ENCODE peak calls at places on chromosome 2, in ten cellular contexts. One of them, this sample, is unnamed.
A peak's percentile ranks its signal among the peaks of the same experiment; 100 is the strongest.

GRCh38 chr2:1501196-1501851 is 88.1 kb downstream of the TPO start:
- DNase-seq in suprapubic skin: peak; percentile 40
- DNase-seq in adrenal gland: no peak
- DNase-seq in thyroid gland: peak; percentile 2
- DNase-seq in esophagus squamous epithelium: no peak
- DNase-seq in A549: no peak
- DNase-seq in ovary: no peak
- DNase-seq in sigmoid colon: peak; percentile 55
- DNase-seq in lower leg skin: no peak
- DNase-seq in H1: no peak
- DNase-seq in this sample: no peak

GRCh38 chr2:172693037-172693436 is 42.6 kb upstream of the RAPGEF4 start:
- DNase-seq in suprapubic skin: no peak
- DNase-seq in adrenal gland: peak; percentile 65
- DNase-seq in thyroid gland: no peak
- DNase-seq in esophagus squamous epithelium: no peak
- DNase-seq in A549: peak; percentile 78
- DNase-seq in ovary: no peak
- DNase-seq in sigmoid colon: peak; percentile 81
- DNase-seq in lower leg skin: no peak
- DNase-seq in H1: no peak
- DNase-seq in this sample: peak; percentile 92

GRCh38 chr2:26942543-26943295 is 27.7 kb upstream of the MAPRE3 start:
- DNase-seq in suprapubic skin: no peak
- DNase-seq in adrenal gland: peak; percentile 73
- DNase-seq in thyroid gland: peak; percentile 71
- DNase-seq in esophagus squamous epithelium: no peak
- DNase-seq in A549: peak; percentile 87
- DNase-seq in ovary: peak; percentile 56
- DNase-seq in sigmoid colon: peak; percentile 82
- DNase-seq in lower leg skin: peak; percentile 93
- DNase-seq in H1: peak; percentile 91
- DNase-seq in this sample: peak; percentile 78

GRCh38 chr2:105116348-105116747 is 78.5 kb downstream of the MRPS9 start:
- DNase-seq in suprapubic skin: no peak
- DNase-seq in adrenal gland: no peak
- DNase-seq in thyroid gland: no peak
- DNase-seq in esophagus squamous epithelium: no peak
- DNase-seq in A549: no peak
- DNase-seq in ovary: no peak
- DNase-seq in sigmoid colon: no peak
- DNase-seq in lower leg skin: no peak
- DNase-seq in H1: no peak
- DNase-seq in this sample: no peak

GRCh38 chr2:25089605-25090424 is 47.9 kb downstream of the EFR3B start:
- DNase-seq in suprapubic skin: no peak
- DNase-seq in adrenal gland: no peak
- DNase-seq in thyroid gland: no peak
- DNase-seq in esophagus squamous epithelium: no peak
- DNase-seq in A549: no peak
- DNase-seq in ovary: no peak
- DNase-seq in sigmoid colon: no peak
- DNase-seq in lower leg skin: no peak
- DNase-seq in H1: peak; percentile 57
- DNase-seq in this sample: no peak

GRCh38 chr2:160646684-160647444 is 153.3 kb upstream of the RBMS1 start:
- DNase-seq in suprapubic skin: no peak
- DNase-seq in adrenal gland: no peak
- DNase-seq in thyroid gland: peak; percentile 80
- DNase-seq in esophagus squamous epithelium: no peak
- DNase-seq in A549: no peak
- DNase-seq in ovary: no peak
- DNase-seq in sigmoid colon: no peak
- DNase-seq in lower leg skin: peak; percentile 77
- DNase-seq in H1: no peak
- DNase-seq in this sample: no peak

GRCh38 chr2:216349366-216349765 is 22.9 kb downstream of the MARCHF4 start:
- DNase-seq in suprapubic skin: no peak
- DNase-seq in adrenal gland: no peak
- DNase-seq in thyroid gland: no peak
- DNase-seq in esophagus squamous epithelium: no peak
- DNase-seq in A549: no peak
- DNase-seq in ovary: no peak
- DNase-seq in sigmoid colon: no peak
- DNase-seq in lower leg skin: no peak
- DNase-seq in H1: no peak
- DNase-seq in this sample: no peak

GRCh38 chr2:173059941-173060575 is 15.6 kb upstream of the MAP3K20 start:
- DNase-seq in suprapubic skin: no peak
- DNase-seq in adrenal gland: no peak
- DNase-seq in thyroid gland: no peak
- DNase-seq in esophagus squamous epithelium: no peak
- DNase-seq in A549: no peak
- DNase-seq in ovary: no peak
- DNase-seq in sigmoid colon: no peak
- DNase-seq in lower leg skin: no peak
- DNase-seq in H1: no peak
- DNase-seq in this sample: no peak

GRCh38 chr2:15172825-15173224 is 388.3 kb downstream of the NBAS start:
- DNase-seq in suprapubic skin: no peak
- DNase-seq in adrenal gland: no peak
- DNase-seq in thyroid gland: no peak
- DNase-seq in esophagus squamous epithelium: no peak
- DNase-seq in A549: no peak
- DNase-seq in ovary: no peak
- DNase-seq in sigmoid colon: no peak
- DNase-seq in lower leg skin: no peak
- DNase-seq in H1: no peak
- DNase-seq in this sample: no peak

GRCh38 chr2:15169326-15170038 is 391.7 kb downstream of the NBAS start:
- DNase-seq in suprapubic skin: no peak
- DNase-seq in adrenal gland: no peak
- DNase-seq in thyroid gland: no peak
- DNase-seq in esophagus squamous epithelium: no peak
- DNase-seq in A549: peak; percentile 46
- DNase-seq in ovary: no peak
- DNase-seq in sigmoid colon: no peak
- DNase-seq in lower leg skin: no peak
- DNase-seq in H1: no peak
- DNase-seq in this sample: no peak

GRCh38 chr2:15168116-15168515 is 393.0 kb downstream of the NBAS start:
- DNase-seq in suprapubic skin: no peak
- DNase-seq in adrenal gland: no peak
- DNase-seq in thyroid gland: no peak
- DNase-seq in esophagus squamous epithelium: no peak
- DNase-seq in A549: no peak
- DNase-seq in ovary: no peak
- DNase-seq in sigmoid colon: no peak
- DNase-seq in lower leg skin: no peak
- DNase-seq in H1: no peak
- DNase-seq in this sample: no peak

GRCh38 chr2:15173506-15173905 is 387.6 kb downstream of the NBAS start:
- DNase-seq in suprapubic skin: no peak
- DNase-seq in adrenal gland: no peak
- DNase-seq in thyroid gland: no peak
- DNase-seq in esophagus squamous epithelium: no peak
- DNase-seq in A549: no peak
- DNase-seq in ovary: no peak
- DNase-seq in sigmoid colon: no peak
- DNase-seq in lower leg skin: no peak
- DNase-seq in H1: no peak
- DNase-seq in this sample: no peak

DNA sequence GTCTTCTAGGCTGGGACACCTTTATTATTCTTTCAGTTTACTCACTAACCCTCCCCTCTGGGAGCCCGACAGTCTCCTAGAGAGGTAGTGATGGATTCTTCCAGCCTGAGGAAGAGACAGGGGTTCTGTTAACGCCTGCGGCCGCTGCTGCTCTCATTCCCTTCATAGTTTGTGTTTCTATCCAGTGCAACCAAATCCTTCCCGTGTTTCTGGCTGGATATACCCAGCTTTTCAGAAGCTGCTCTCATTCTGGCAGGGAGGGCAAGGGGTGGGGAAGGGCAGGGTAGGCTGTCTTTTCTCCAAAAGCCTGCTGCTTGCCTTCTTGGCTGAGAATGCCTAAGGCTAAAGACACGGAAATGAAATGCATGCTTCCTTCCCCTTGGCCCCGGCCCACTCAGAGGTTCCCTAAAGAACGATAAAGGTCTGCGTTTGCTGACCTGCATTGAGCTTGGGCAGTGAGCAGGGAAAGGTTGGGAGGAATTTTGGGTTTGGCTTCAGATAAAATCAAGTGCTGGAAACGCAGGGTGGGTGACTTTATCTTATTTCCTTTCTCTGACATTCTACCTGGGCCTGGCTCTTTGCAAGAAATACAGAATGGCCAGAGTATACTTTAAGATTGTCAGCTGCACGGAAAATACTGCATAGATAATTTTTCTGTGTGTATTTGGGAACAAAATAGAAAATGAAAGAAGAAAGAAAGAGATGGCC is 390.9 kb downstream of the NBAS start:
- DNase-seq in suprapubic skin: no peak
- DNase-seq in adrenal gland: no peak
- DNase-seq in thyroid gland: no peak
- DNase-seq in esophagus squamous epithelium: no peak
- DNase-seq in A549: no peak
- DNase-seq in ovary: no peak
- DNase-seq in sigmoid colon: no peak
- DNase-seq in lower leg skin: no peak
- DNase-seq in H1: no peak
- DNase-seq in this sample: no peak
- H3K4me3 ChIP-seq in suprapubic skin: peak overlapping the region; percentile 4
- H3K4me3 ChIP-seq in adrenal gland: no peak overlapping the region
- H3K4me3 ChIP-seq in thyroid gland: no peak overlapping the region
- H3K4me3 ChIP-seq in esophagus squamous epithelium: no peak overlapping the region
- H3K4me3 ChIP-seq in A549: no peak overlapping the region
- H3K4me3 ChIP-seq in ovary: no peak overlapping the region
- H3K4me3 ChIP-seq in sigmoid colon: no peak overlapping the region
- H3K4me3 ChIP-seq in lower leg skin: no peak overlapping the region
- H3K4me3 ChIP-seq in H1: no peak overlapping the region
- H3K4me3 ChIP-seq in this sample: no peak overlapping the region

DNA sequence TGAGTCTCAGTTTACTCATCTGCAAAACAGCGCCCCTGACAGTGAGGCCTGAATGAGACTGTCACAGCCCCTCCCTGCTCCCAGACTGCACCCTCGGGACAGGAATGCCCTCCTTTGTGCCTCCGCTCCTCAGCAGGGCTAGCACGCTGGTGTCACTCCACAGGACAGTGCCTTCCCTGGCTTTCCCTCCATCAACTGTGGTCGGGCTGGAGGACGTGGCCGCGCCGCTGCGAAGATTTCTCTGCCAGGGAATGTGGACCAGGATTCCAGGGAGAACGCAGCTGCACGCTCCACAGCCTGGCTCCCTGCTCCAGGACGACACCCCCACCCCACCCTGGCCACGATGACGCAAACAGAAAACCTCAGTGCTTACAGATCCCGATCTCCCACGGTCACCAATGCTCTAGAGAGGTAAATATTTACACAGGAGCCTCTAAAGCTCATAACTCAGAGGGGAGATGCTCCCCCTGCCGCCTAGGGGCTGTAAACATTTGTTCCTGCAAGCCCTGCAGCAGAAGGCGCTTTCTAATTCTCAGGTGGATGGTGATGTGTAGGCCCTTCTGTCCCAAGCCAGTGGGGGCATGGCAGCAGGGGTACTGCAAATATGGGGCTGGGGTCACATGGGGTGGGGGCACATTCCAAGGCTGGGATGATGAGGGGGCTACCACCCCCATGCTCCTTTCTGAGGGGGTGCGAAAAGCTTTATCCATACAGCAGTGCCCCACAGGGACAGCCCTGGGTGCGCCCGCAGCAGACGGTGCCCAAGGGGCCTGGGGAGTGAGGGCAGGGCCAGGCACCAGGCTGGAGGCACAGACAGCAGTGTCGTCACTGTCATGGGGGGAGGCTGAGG is 12.4 kb downstream of the HS6ST1 start:
- DNase-seq in suprapubic skin: peak; percentile 74
- DNase-seq in adrenal gland: peak; percentile 51
- DNase-seq in thyroid gland: peak; percentile 46
- DNase-seq in esophagus squamous epithelium: no peak
- DNase-seq in A549: peak; percentile 84
- DNase-seq in ovary: peak; percentile 82
- DNase-seq in sigmoid colon: peak; percentile 97
- DNase-seq in lower leg skin: no peak
- DNase-seq in H1: no peak
- DNase-seq in this sample: peak; percentile 25
- TF ChIP-seq POLR2A in suprapubic skin: no peak
- TF ChIP-seq POLR2A in adrenal gland: no peak
- TF ChIP-seq POLR2A in thyroid gland: no peak
- TF ChIP-seq POLR2A in esophagus squamous epithelium: no peak
- TF ChIP-seq POLR2A in A549: no peak
- TF ChIP-seq POLR2A in ovary: peak; percentile 23
- TF ChIP-seq POLR2A in sigmoid colon: no peak
- TF ChIP-seq POLR2A in lower leg skin: no peak
- TF ChIP-seq POLR2A in H1: no peak
- TF ChIP-seq POLR2A in this sample: no peak

GRCh38 chr2:101145406-101145805 is 5.8 kb downstream of the TBC1D8 start:
- DNase-seq in suprapubic skin: no peak
- DNase-seq in adrenal gland: no peak
- DNase-seq in thyroid gland: no peak
- DNase-seq in esophagus squamous epithelium: no peak
- DNase-seq in A549: no peak
- DNase-seq in ovary: no peak
- DNase-seq in sigmoid colon: no peak
- DNase-seq in lower leg skin: no peak
- DNase-seq in H1: no peak
- DNase-seq in this sample: peak; percentile 33

GRCh38 chr2:101140978-101141655 is 10.1 kb downstream of the TBC1D8 start:
- DNase-seq in suprapubic skin: no peak
- DNase-seq in adrenal gland: no peak
- DNase-seq in thyroid gland: no peak
- DNase-seq in esophagus squamous epithelium: no peak
- DNase-seq in A549: no peak
- DNase-seq in ovary: no peak
- DNase-seq in sigmoid colon: no peak
- DNase-seq in lower leg skin: no peak
- DNase-seq in H1: no peak
- DNase-seq in this sample: no peak

GRCh38 chr2:101140237-101140636 is 10.9 kb downstream of the TBC1D8 start:
- DNase-seq in suprapubic skin: no peak
- DNase-seq in adrenal gland: no peak
- DNase-seq in thyroid gland: no peak
- DNase-seq in esophagus squamous epithelium: no peak
- DNase-seq in A549: no peak
- DNase-seq in ovary: no peak
- DNase-seq in sigmoid colon: no peak
- DNase-seq in lower leg skin: no peak
- DNase-seq in H1: no peak
- DNase-seq in this sample: no peak

GRCh38 chr2:101139495-101139894 is 11.7 kb downstream of the TBC1D8 start:
- DNase-seq in suprapubic skin: no peak
- DNase-seq in adrenal gland: no peak
- DNase-seq in thyroid gland: no peak
- DNase-seq in esophagus squamous epithelium: no peak
- DNase-seq in A549: no peak
- DNase-seq in ovary: no peak
- DNase-seq in sigmoid colon: no peak
- DNase-seq in lower leg skin: no peak
- DNase-seq in H1: no peak
- DNase-seq in this sample: no peak

GRCh38 chr2:101142163-101142562 is 9.0 kb downstream of the TBC1D8 start:
- DNase-seq in suprapubic skin: no peak
- DNase-seq in adrenal gland: no peak
- DNase-seq in thyroid gland: no peak
- DNase-seq in esophagus squamous epithelium: no peak
- DNase-seq in A549: no peak
- DNase-seq in ovary: no peak
- DNase-seq in sigmoid colon: no peak
- DNase-seq in lower leg skin: no peak
- DNase-seq in H1: no peak
- DNase-seq in this sample: no peak
- TF ChIP-seq CTCF in suprapubic skin: no peak
- TF ChIP-seq CTCF in adrenal gland: no peak
- TF ChIP-seq CTCF in thyroid gland: no peak
- TF ChIP-seq CTCF in esophagus squamous epithelium: no peak
- TF ChIP-seq CTCF in A549: no peak
- TF ChIP-seq CTCF in ovary: no peak
- TF ChIP-seq CTCF in sigmoid colon: no peak
- TF ChIP-seq CTCF in lower leg skin: no peak
- TF ChIP-seq CTCF in H1: no peak
- TF ChIP-seq CTCF in this sample: no peak

GRCh38 chr2:145006957-145007672 is 487.2 kb upstream of the ZEB2 start:
- DNase-seq in suprapubic skin: peak; percentile 58
- DNase-seq in adrenal gland: no peak
- DNase-seq in thyroid gland: peak; percentile 18
- DNase-seq in esophagus squamous epithelium: no peak
- DNase-seq in A549: peak; percentile 22
- DNase-seq in ovary: no peak
- DNase-seq in sigmoid colon: no peak
- DNase-seq in lower leg skin: peak; percentile 82
- DNase-seq in H1: no peak
- DNase-seq in this sample: peak; percentile 22
- H3K4me3 ChIP-seq in suprapubic skin: peak overlapping the region; percentile 1
- H3K4me3 ChIP-seq in adrenal gland: no peak overlapping the region
- H3K4me3 ChIP-seq in thyroid gland: no peak overlapping the region
- H3K4me3 ChIP-seq in esophagus squamous epithelium: no peak overlapping the region
- H3K4me3 ChIP-seq in A549: peak overlapping the region; percentile 17
- H3K4me3 ChIP-seq in ovary: no peak overlapping the region
- H3K4me3 ChIP-seq in sigmoid colon: no peak overlapping the region
- H3K4me3 ChIP-seq in lower leg skin: no peak overlapping the region
- H3K4me3 ChIP-seq in H1: no peak overlapping the region
- H3K4me3 ChIP-seq in this sample: no peak overlapping the region

This sample was measured in NB4.